ENCODE peak calls at places on chromosomes 11 and 22, in five cellular contexts. K is HepG2, F is H1, U is NT2/D1, M is GM12878. D is an unnamed sample.

GRCh38 chr11:47488111-47488510 is 39.2 kb upstream of the RAPSN start:
- DNase-seq in K (peak), F (no peak), U (no peak), M (no peak), D (no peak)

GRCh38 chr11:74743640-74744039 is 5.0 kb upstream of the RNF169 start:
- DNase-seq in K (no peak), F (no peak), U (no peak), M (no peak), D (no peak)

GRCh38 chr11:6452219-6452618 is 11.4 kb upstream of the HPX start:
- DNase-seq in K (no peak), F (no peak), U (no peak), M (no peak), D (no peak)

GRCh38 chr11:70270877-70271634 is 566 bp downstream of the PPFIA1 start:
- DNase-seq in K (peak), F (peak), U (no peak), M (no peak), D (peak)

GRCh38 chr11:117097567-117098268 is 510 bp downstream of the SIK3 start:
- DNase-seq in K (no peak), F (peak), U (no peak), M (no peak), D (peak)

GRCh38 chr22:23533328-23533762 is 46.7 kb downstream of the IGLL1 start:
- DNase-seq in K (peak), F (peak), U (peak), M (no peak), D (peak)

GRCh38 chr11:61035086-61035835 is 63.8 kb downstream of the CD6 start:
- DNase-seq in K (no peak), F (no peak), U (no peak), M (no peak), D (no peak)

GRCh38 chr11:73760066-73760679 is 701 bp downstream of the RAB6A start:
- DNase-seq in K (no peak), F (peak), U (no peak), M (no peak), D (peak)

GRCh38 chr11:82046778-82047177 is 686.9 kb downstream of the FAM181B start:
- DNase-seq in K (no peak), F (no peak), U (no peak), M (no peak), D (no peak)

GRCh38 chr11:68002943-68003845 is 703 bp downstream of the UNC93B1 start:
- DNase-seq in K (no peak), F (peak), U (no peak), M (no peak), D (peak)

GRCh38 chr11:88175707-88176066 is 444 bp upstream of the RAB38 start:
- DNase-seq in K (no peak), F (no peak), U (no peak), M (no peak), D (no peak)

GRCh38 chr22:39713799-39714290 is 143.3 kb downstream of the CACNA1I start:
- DNase-seq in K (no peak), F (no peak), U (no peak), M (no peak), D (no peak)

GRCh38 chr11:79438631-79439429 is 2.0 kb downstream of the TENM4 start:
- DNase-seq in K (no peak), F (peak), U (no peak), M (no peak), D (peak)

GRCh38 chr11:11243258-11243789 is 109.7 kb downstream of the CSNK2A3 start:
- DNase-seq in K (no peak), F (no peak), U (no peak), M (no peak), D (no peak)

GRCh38 chr11:46410021-46410420 is 18.4 kb upstream of the CHRM4 start:
- DNase-seq in K (no peak), F (peak), U (no peak), M (no peak), D (peak)

GRCh38 chr22:27112273-27112672 is 454.9 kb downstream of the MIAT start:
- DNase-seq in K (peak), F (no peak), U (no peak), M (no peak), D (no peak)

GRCh38 chr11:42249956-42250355 is 790.5 kb upstream of the LRRC4C start:
- DNase-seq in K (no peak), F (no peak), U (no peak), M (no peak), D (no peak)

GRCh38 chr11:8327761-8328192 is 64.1 kb upstream of the LMO1 start:
- DNase-seq in K (no peak), F (no peak), U (no peak), M (peak), D (no peak)

GRCh38 chr11:77436969-77437368 is 36.9 kb downstream of the PAK1 start:
- DNase-seq in K (no peak), F (no peak), U (no peak), M (no peak), D (no peak)

GRCh38 chr11:126310229-126310991 is 6.5 kb downstream of the DCPS start:
- DNase-seq in K (peak), F (peak), U (peak), M (no peak), D (peak)

DNA sequence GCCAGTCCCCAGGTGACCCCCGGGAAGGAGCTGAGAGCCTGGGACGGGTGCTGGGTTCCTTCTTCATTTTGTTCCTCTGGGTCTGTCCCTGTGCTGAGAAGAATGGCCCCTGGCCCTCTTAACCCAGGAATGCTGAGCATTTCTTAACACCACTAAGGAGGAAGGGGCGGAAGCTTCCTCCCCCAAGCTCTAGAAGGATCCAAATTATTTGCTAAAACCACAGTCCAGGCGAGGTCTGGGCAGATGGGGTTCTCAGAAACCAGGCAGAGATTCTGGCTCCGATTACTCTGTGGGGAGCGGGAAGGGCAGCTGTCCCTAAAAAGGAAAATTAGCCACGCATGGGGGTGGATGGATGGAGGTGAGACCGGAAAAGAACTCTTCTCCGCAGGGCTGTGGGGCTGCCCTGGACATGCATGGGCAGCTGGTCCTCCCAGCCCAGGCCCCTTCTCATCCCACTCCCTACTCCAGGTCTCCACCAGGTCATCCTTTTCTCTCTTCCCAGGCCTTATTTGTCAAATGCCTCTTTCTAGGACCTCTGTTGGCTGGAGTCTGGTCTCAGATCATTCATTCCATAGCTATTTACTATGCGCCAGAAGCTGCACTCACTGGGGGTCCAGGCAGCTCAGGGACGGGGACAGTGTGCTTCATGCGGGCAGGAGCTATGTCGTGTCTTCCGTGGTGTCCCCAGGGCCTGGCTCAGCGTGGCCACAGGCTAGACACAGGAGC is 45.0 kb upstream of the MYH9 start:
- DNase-seq in K (peak), F (no peak), U (no peak), M (no peak), D (no peak)
- TF ChIP-seq SUZ12 in K (no peak), F (no peak), U (no peak), M (no peak), D (no peak)

DNA sequence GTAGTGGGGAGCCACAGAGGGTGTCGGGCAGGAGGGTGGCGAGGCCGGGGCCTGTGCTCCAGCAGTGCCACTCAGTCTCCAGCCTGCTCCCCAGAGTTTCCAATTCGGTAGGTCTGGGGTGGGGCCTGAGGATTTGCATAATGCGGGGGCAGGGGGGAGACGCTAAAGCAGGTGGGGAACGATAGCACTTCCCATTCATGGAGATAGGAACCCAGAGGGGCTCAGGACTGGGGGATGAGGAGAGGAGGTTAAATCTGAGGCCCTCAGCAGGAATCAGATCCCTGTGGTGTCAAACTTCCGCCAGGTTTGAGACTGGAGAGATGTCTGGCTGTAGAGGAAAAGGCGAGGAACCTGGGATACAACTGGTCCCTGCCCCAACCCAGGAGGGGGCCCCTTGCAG is 29.8 kb downstream of the WNT11 start:
- DNase-seq in K (no peak), F (no peak), U (no peak), M (no peak), D (no peak)
- TF ChIP-seq SUZ12 in K (no peak), F (no peak), U (no peak), M (no peak), D (no peak)

GRCh38 chr11:105004021-105004420 is 18.9 kb downstream of the CASP5 start:
- DNase-seq in K (peak), F (no peak), U (no peak), M (no peak), D (no peak)

GRCh38 chr11:105003151-105003550 is 19.8 kb downstream of the CASP5 start:
- DNase-seq in K (no peak), F (no peak), U (no peak), M (no peak), D (no peak)

GRCh38 chr11:104999716-105000115 is 23.3 kb downstream of the CASP5 start:
- DNase-seq in K (no peak), F (no peak), U (no peak), M (no peak), D (no peak)

GRCh38 chr11:105000167-105000566 is 22.8 kb downstream of the CASP5 start:
- DNase-seq in K (peak), F (peak), U (no peak), M (no peak), D (peak)

DNA sequence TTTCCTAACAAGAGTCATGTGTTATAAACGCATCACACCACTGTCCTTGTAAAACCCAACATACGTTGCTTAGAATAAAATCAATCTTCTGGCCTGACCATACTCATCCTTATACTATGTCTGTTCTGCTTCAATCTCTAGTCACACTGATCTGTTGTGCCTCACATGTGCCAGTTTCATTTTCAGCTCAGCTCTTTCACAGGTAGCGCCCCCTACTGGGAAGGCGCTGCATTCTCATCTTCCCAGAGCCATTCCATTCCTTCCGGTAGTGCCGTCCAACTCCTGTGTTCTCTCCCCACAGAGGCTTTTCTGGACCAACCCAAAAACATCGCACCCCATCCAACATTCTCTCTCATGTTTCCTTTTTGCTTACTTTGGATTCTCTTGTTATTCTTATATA is 22.2 kb downstream of the CASP5 start:
- DNase-seq in K (no peak), F (peak), U (peak), M (peak), D (peak)
- TF ChIP-seq SUZ12 in K (no peak), F (no peak), U (no peak), M (no peak), D (no peak)

GRCh38 chr22:38467438-38467903 is 425 bp upstream of the KDELR3 start:
- DNase-seq in K (no peak), F (no peak), U (no peak), M (no peak), D (no peak)
- TF ChIP-seq SUZ12 in K (no peak), F (no peak), U (no peak), M (no peak), D (no peak)

GRCh38 chr11:223921-224320 is 12.2 kb downstream of the SIRT3 start:
- DNase-seq in K (no peak), F (no peak), U (no peak), M (no peak), D (no peak)

GRCh38 chr11:227824-228223 is 8.3 kb downstream of the SIRT3 start:
- DNase-seq in K (no peak), F (no peak), U (no peak), M (no peak), D (no peak)

GRCh38 chr11:223026-223789 is 12.9 kb downstream of the SIRT3 start:
- DNase-seq in K (no peak), F (no peak), U (no peak), M (no peak), D (no peak)

GRCh38 chr11:224424-224823 is 11.7 kb downstream of the SIRT3 start:
- DNase-seq in K (no peak), F (no peak), U (no peak), M (no peak), D (no peak)

GRCh38 chr11:225734-226453 is 10.2 kb downstream of the SIRT3 start:
- DNase-seq in K (no peak), F (no peak), U (no peak), M (peak), D (no peak)
- TF ChIP-seq SUZ12 in K (no peak), F (no peak), U (no peak), M (no peak), D (no peak)

GRCh38 chr11:65087216-65087615 is 3.2 kb downstream of the ZFPL1 start:
- DNase-seq in K (no peak), F (no peak), U (no peak), M (no peak), D (no peak)
- TF ChIP-seq SUZ12 in K (no peak), F (no peak), U (no peak), M (no peak), D (no peak)

D was measured in HEK293T.